ENCODE peak calls at places on chromosomes 16 and 17, in six cellular contexts. One of them, this sample, is unnamed.

GRCh38 chr17:75238684-75239191 is 22.7 kb downstream of the GGA3 start:
- DNase-seq in AG10803: peak
- DNase-seq in cardiac fibroblast: peak
- DNase-seq in psoas muscle: peak
- DNase-seq in CD8-positive, alpha-beta T cell: peak
- DNase-seq in prostate gland: peak
- DNase-seq in this sample: peak

GRCh38 chr16:75792781-75793180 is 66.5 kb upstream of the CPHXL start:
- DNase-seq in CD8-positive, alpha-beta T cell: no peak
- DNase-seq in AG10803: no peak
- DNase-seq in prostate gland: no peak
- DNase-seq in psoas muscle: no peak
- DNase-seq in cardiac fibroblast: no peak
- DNase-seq in this sample: peak

GRCh38 chr17:3794890-3795757 is 5.9 kb downstream of the ITGAE start:
- DNase-seq in cardiac fibroblast: peak
- DNase-seq in AG10803: peak
- DNase-seq in CD8-positive, alpha-beta T cell: peak
- DNase-seq in psoas muscle: no peak
- DNase-seq in prostate gland: no peak
- DNase-seq in this sample: peak

GRCh38 chr17:298791-299450 is 53.7 kb downstream of the RPH3AL start:
- DNase-seq in AG10803: no peak
- DNase-seq in cardiac fibroblast: peak
- DNase-seq in psoas muscle: peak
- DNase-seq in prostate gland: no peak
- DNase-seq in CD8-positive, alpha-beta T cell: no peak
- DNase-seq in this sample: no peak

GRCh38 chr17:77302682-77303081 is 161.9 kb downstream of the SEC14L1 start:
- DNase-seq in psoas muscle: no peak
- DNase-seq in cardiac fibroblast: no peak
- DNase-seq in AG10803: no peak
- DNase-seq in prostate gland: no peak
- DNase-seq in CD8-positive, alpha-beta T cell: no peak
- DNase-seq in this sample: no peak

GRCh38 chr16:83713597-83713996 is 94.2 kb upstream of the HSBP1 start:
- DNase-seq in psoas muscle: no peak
- DNase-seq in prostate gland: no peak
- DNase-seq in CD8-positive, alpha-beta T cell: no peak
- DNase-seq in AG10803: no peak
- DNase-seq in cardiac fibroblast: no peak
- DNase-seq in this sample: no peak

GRCh38 chr16:22190169-22191088 is 15.6 kb upstream of the EEF2K start:
- DNase-seq in AG10803: peak
- DNase-seq in CD8-positive, alpha-beta T cell: peak
- DNase-seq in psoas muscle: peak
- DNase-seq in cardiac fibroblast: peak
- DNase-seq in prostate gland: peak
- DNase-seq in this sample: peak

GRCh38 chr17:17345686-17346427 is 42.7 kb downstream of the NT5M start:
- DNase-seq in cardiac fibroblast: no peak
- DNase-seq in CD8-positive, alpha-beta T cell: no peak
- DNase-seq in prostate gland: no peak
- DNase-seq in AG10803: no peak
- DNase-seq in psoas muscle: no peak
- DNase-seq in this sample: no peak

GRCh38 chr16:11966173-11966572 is 1.2 kb downstream of the TNFRSF17 start:
- DNase-seq in cardiac fibroblast: no peak
- DNase-seq in AG10803: no peak
- DNase-seq in CD8-positive, alpha-beta T cell: no peak
- DNase-seq in prostate gland: no peak
- DNase-seq in psoas muscle: no peak
- DNase-seq in this sample: no peak
- H3K4me3 ChIP-seq in cardiac fibroblast: no peak
- H3K4me3 ChIP-seq in AG10803: no peak
- H3K4me3 ChIP-seq in CD8-positive, alpha-beta T cell: no peak
- H3K4me3 ChIP-seq in prostate gland: no peak
- H3K4me3 ChIP-seq in psoas muscle: no peak
- H3K4me3 ChIP-seq in this sample: no peak

GRCh38 chr16:24568392-24568791 is 29.0 kb downstream of the RBBP6 start:
- DNase-seq in CD8-positive, alpha-beta T cell: no peak
- DNase-seq in psoas muscle: no peak
- DNase-seq in prostate gland: no peak
- DNase-seq in AG10803: peak
- DNase-seq in cardiac fibroblast: peak
- DNase-seq in this sample: peak
- TF ChIP-seq CTCF in CD8-positive, alpha-beta T cell: no peak
- TF ChIP-seq CTCF in psoas muscle: peak
- TF ChIP-seq CTCF in prostate gland: peak
- TF ChIP-seq CTCF in AG10803: peak
- TF ChIP-seq CTCF in cardiac fibroblast: peak
- TF ChIP-seq CTCF in this sample: peak

DNA sequence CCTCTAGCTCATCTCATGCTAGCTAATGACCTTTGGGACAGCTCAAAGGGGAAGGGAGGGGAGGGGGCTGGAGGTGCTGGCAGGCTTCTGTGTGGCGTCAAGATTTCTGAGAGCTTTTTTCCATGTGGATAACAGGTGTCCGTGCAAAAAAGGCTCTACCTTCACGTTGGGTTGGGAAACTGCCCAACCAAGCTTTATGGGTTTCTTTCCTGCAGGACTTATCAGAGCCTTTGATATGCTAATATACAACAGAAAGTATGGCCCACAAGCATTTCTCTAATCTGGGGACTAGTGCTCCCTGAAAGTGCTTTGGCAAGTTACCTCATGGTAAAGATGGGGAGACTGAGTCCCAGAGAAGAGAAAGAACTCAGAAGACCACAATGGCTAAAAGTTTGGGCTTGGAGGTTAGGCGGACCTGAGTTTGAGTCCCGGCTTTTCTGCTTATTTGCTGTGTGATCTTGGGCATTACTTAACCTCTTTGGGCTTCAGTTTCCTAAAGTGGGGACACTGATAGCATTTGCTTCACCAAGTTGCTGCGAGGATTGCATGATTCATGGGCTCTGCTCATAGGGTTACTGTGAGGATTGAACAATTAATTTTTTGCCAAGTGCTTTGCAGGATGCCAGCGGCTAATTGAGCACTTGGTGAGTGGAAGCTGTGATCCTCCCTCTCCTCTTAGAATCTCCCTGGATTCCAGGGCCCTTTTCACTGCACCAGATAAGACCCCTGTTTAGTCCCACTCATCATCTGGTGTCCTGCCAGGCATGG is 14.1 kb downstream of the ADGRG1 start:
- DNase-seq in cardiac fibroblast: no peak
- DNase-seq in psoas muscle: no peak
- DNase-seq in prostate gland: no peak
- DNase-seq in CD8-positive, alpha-beta T cell: no peak
- DNase-seq in AG10803: no peak
- DNase-seq in this sample: no peak
- H3K4me3 ChIP-seq in cardiac fibroblast: no peak
- H3K4me3 ChIP-seq in psoas muscle: no peak
- H3K4me3 ChIP-seq in prostate gland: no peak
- H3K4me3 ChIP-seq in CD8-positive, alpha-beta T cell: no peak
- H3K4me3 ChIP-seq in AG10803: no peak
- H3K4me3 ChIP-seq in this sample: no peak

GRCh38 chr16:87701066-87701425 is 64.7 kb downstream of the KLHDC4 start:
- DNase-seq in AG10803: no peak
- DNase-seq in CD8-positive, alpha-beta T cell: no peak
- DNase-seq in prostate gland: no peak
- DNase-seq in psoas muscle: no peak
- DNase-seq in cardiac fibroblast: no peak
- DNase-seq in this sample: no peak

GRCh38 chr16:87703071-87703470 is 62.7 kb downstream of the KLHDC4 start:
- DNase-seq in psoas muscle: no peak
- DNase-seq in CD8-positive, alpha-beta T cell: no peak
- DNase-seq in AG10803: no peak
- DNase-seq in cardiac fibroblast: no peak
- DNase-seq in prostate gland: no peak
- DNase-seq in this sample: no peak

GRCh38 chr16:87701505-87701921 is 64.3 kb downstream of the KLHDC4 start:
- DNase-seq in prostate gland: no peak
- DNase-seq in CD8-positive, alpha-beta T cell: no peak
- DNase-seq in psoas muscle: no peak
- DNase-seq in cardiac fibroblast: no peak
- DNase-seq in AG10803: no peak
- DNase-seq in this sample: no peak

GRCh38 chr16:87703835-87704375 is 61.9 kb downstream of the KLHDC4 start:
- DNase-seq in AG10803: no peak
- DNase-seq in psoas muscle: no peak
- DNase-seq in cardiac fibroblast: no peak
- DNase-seq in prostate gland: no peak
- DNase-seq in CD8-positive, alpha-beta T cell: no peak
- DNase-seq in this sample: no peak

GRCh38 chr16:87702325-87702811 is 63.4 kb downstream of the KLHDC4 start:
- DNase-seq in AG10803: no peak
- DNase-seq in prostate gland: no peak
- DNase-seq in CD8-positive, alpha-beta T cell: peak
- DNase-seq in psoas muscle: no peak
- DNase-seq in cardiac fibroblast: peak
- DNase-seq in this sample: peak
- TF ChIP-seq CTCF in AG10803: peak
- TF ChIP-seq CTCF in prostate gland: no peak
- TF ChIP-seq CTCF in CD8-positive, alpha-beta T cell: no peak
- TF ChIP-seq CTCF in psoas muscle: no peak
- TF ChIP-seq CTCF in cardiac fibroblast: peak
- TF ChIP-seq CTCF in this sample: peak

GRCh38 chr17:15261063-15261817 is 3.9 kb downstream of the PMP22 start:
- DNase-seq in CD8-positive, alpha-beta T cell: no peak
- DNase-seq in prostate gland: no peak
- DNase-seq in psoas muscle: peak
- DNase-seq in cardiac fibroblast: peak
- DNase-seq in AG10803: peak
- DNase-seq in this sample: peak

GRCh38 chr17:15255713-15256454 is 9.2 kb downstream of the PMP22 start:
- DNase-seq in AG10803: peak
- DNase-seq in cardiac fibroblast: peak
- DNase-seq in CD8-positive, alpha-beta T cell: no peak
- DNase-seq in prostate gland: no peak
- DNase-seq in psoas muscle: peak
- DNase-seq in this sample: no peak

GRCh38 chr17:15260376-15261062 is 4.6 kb downstream of the PMP22 start:
- DNase-seq in AG10803: peak
- DNase-seq in CD8-positive, alpha-beta T cell: peak
- DNase-seq in psoas muscle: peak
- DNase-seq in prostate gland: peak
- DNase-seq in cardiac fibroblast: peak
- DNase-seq in this sample: peak

GRCh38 chr17:15257316-15257925 is 7.7 kb downstream of the PMP22 start:
- DNase-seq in AG10803: peak
- DNase-seq in psoas muscle: peak
- DNase-seq in cardiac fibroblast: peak
- DNase-seq in prostate gland: peak
- DNase-seq in CD8-positive, alpha-beta T cell: peak
- DNase-seq in this sample: peak

DNA sequence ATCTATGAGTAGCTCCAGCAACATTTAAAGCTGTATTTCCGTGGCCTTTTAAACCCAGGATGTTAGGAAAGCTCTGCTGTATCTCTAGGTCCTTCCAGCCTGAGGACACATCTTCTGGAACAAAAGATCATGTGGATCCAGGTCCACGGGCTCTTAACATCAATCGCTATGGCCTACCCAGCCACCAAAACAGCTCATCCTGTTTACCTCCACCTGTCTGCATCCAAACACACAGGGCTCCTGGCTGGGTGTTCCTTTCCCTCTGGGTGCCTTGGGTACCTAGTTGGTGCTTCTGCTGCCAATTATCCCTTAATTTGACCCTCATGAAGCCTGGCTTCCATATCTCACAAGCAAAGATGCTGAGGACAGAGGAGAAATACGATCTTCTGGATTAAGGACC is 7.0 kb downstream of the PMP22 start:
- DNase-seq in AG10803: no peak
- DNase-seq in cardiac fibroblast: no peak
- DNase-seq in prostate gland: no peak
- DNase-seq in psoas muscle: no peak
- DNase-seq in CD8-positive, alpha-beta T cell: no peak
- DNase-seq in this sample: no peak
- H3K4me3 ChIP-seq in AG10803: no peak
- H3K4me3 ChIP-seq in cardiac fibroblast: no peak
- H3K4me3 ChIP-seq in prostate gland: no peak
- H3K4me3 ChIP-seq in psoas muscle: peak
- H3K4me3 ChIP-seq in CD8-positive, alpha-beta T cell: no peak
- H3K4me3 ChIP-seq in this sample: no peak

DNA sequence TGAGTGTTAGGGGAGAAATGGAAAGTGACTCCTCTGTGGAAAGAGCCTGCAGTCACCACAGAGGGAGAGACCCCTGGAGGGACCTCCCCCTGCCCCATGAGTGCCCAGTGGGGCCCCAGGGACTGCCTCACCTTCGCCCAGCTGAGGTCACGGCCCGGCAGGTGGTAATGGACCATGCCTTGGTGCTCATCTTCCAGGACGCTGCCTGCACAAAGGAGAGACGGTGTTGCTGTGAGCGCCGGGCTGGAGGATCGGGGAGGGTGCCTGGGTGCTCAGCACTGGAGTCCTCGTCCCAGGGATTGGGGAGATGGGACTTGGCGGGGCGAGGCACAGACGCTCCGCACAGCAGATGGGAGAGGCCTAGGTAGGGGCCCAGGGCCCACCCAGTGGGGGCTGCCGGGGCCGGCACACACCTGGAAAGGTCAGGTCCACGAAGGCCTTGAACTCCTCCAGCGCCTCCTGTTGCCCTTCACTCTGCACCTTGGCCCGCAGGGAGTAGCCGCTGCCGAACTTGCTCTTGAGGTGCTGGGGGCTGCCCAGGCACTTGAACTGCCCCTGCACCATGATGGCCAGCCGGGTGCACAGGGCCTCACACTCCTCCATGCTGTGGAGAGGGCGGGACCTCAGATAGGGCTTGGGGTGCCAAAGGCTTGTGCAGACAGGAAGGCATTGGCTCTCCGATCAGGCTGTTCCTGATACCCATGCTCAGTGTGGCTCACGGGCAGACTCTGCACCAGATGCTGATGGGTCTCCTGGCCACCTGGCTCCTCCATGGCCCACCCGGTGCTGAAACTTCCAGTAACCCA is 9.7 kb upstream of the RNPS1 start:
- DNase-seq in prostate gland: no peak
- DNase-seq in AG10803: no peak
- DNase-seq in cardiac fibroblast: no peak
- DNase-seq in psoas muscle: no peak
- DNase-seq in CD8-positive, alpha-beta T cell: no peak
- DNase-seq in this sample: no peak
- TF ChIP-seq CTCF in prostate gland: no peak
- TF ChIP-seq CTCF in AG10803: no peak
- TF ChIP-seq CTCF in cardiac fibroblast: no peak
- TF ChIP-seq CTCF in psoas muscle: no peak
- TF ChIP-seq CTCF in CD8-positive, alpha-beta T cell: no peak
- TF ChIP-seq CTCF in this sample: no peak